ENCODE peak calls at places on chromosomes 4 and X, in eight cellular contexts. One of them, this sample, is unnamed.

GRCh38 chr4:76737180-76737579 is 160.8 kb downstream of the SOWAHB start:
- DNase-seq in prostate gland: no peak
- DNase-seq in SK-N-MC: no peak
- DNase-seq in transverse colon: no peak
- DNase-seq in HCT116: no peak
- DNase-seq in suprapubic skin: no peak
- DNase-seq in SK-N-SH: no peak
- DNase-seq in esophagus muscularis mucosa: no peak
- DNase-seq in this sample: no peak

GRCh38 chr4:39710098-39710896 is 12.4 kb downstream of the UBE2K start:
- DNase-seq in transverse colon: no peak
- DNase-seq in prostate gland: no peak
- DNase-seq in SK-N-SH: no peak
- DNase-seq in HCT116: no peak
- DNase-seq in esophagus muscularis mucosa: no peak
- DNase-seq in suprapubic skin: no peak
- DNase-seq in SK-N-MC: no peak
- DNase-seq in this sample: no peak

GRCh38 chr4:1294891-1295290 is 5.2 kb downstream of the MAEA start:
- DNase-seq in SK-N-SH: no peak
- DNase-seq in esophagus muscularis mucosa: no peak
- DNase-seq in SK-N-MC: no peak
- DNase-seq in prostate gland: no peak
- DNase-seq in HCT116: no peak
- DNase-seq in suprapubic skin: no peak
- DNase-seq in transverse colon: no peak
- DNase-seq in this sample: no peak

GRCh38 chr4:8342651-8343050 is 73.1 kb downstream of the HTRA3 start:
- DNase-seq in HCT116: no peak
- DNase-seq in suprapubic skin: peak; percentile 63
- DNase-seq in transverse colon: no peak
- DNase-seq in prostate gland: no peak
- DNase-seq in SK-N-SH: peak; percentile 60
- DNase-seq in SK-N-MC: no peak
- DNase-seq in esophagus muscularis mucosa: no peak
- DNase-seq in this sample: peak; percentile 8

GRCh38 chrX:10109695-10110094 is 47.1 kb upstream of the CLCN4 start:
- DNase-seq in SK-N-SH: no peak
- DNase-seq in prostate gland: no peak
- DNase-seq in HCT116: no peak
- DNase-seq in SK-N-MC: no peak
- DNase-seq in suprapubic skin: no peak
- DNase-seq in esophagus muscularis mucosa: no peak
- DNase-seq in transverse colon: peak; percentile 38
- DNase-seq in this sample: no peak

GRCh38 chr4:65668201-65669007 is 1.9 kb downstream of the EPHA5 start:
- DNase-seq in transverse colon: no peak
- DNase-seq in SK-N-MC: no peak
- DNase-seq in prostate gland: peak; percentile 46
- DNase-seq in esophagus muscularis mucosa: no peak
- DNase-seq in SK-N-SH: peak; percentile 8
- DNase-seq in suprapubic skin: no peak
- DNase-seq in HCT116: no peak
- DNase-seq in this sample: peak; percentile 25

GRCh38 chr4:85777908-85778808 is 303.2 kb downstream of the ARHGAP24 start:
- DNase-seq in SK-N-MC: no peak
- DNase-seq in suprapubic skin: no peak
- DNase-seq in SK-N-SH: no peak
- DNase-seq in prostate gland: no peak
- DNase-seq in HCT116: no peak
- DNase-seq in transverse colon: no peak
- DNase-seq in esophagus muscularis mucosa: no peak
- DNase-seq in this sample: no peak

GRCh38 chr4:41214158-41215146 is at the start of gene APBB2:
- DNase-seq in HCT116: peak; percentile 93
- DNase-seq in SK-N-MC: peak; percentile 59
- DNase-seq in suprapubic skin: peak; percentile 94
- DNase-seq in transverse colon: peak; percentile 95
- DNase-seq in SK-N-SH: peak; percentile 98
- DNase-seq in prostate gland: peak; percentile 95
- DNase-seq in esophagus muscularis mucosa: peak; percentile 97
- DNase-seq in this sample: peak; percentile 94

GRCh38 chr4:51909236-51909703 is 66.3 kb downstream of the DCUN1D4 start:
- DNase-seq in prostate gland: no peak
- DNase-seq in esophagus muscularis mucosa: no peak
- DNase-seq in SK-N-MC: no peak
- DNase-seq in HCT116: no peak
- DNase-seq in SK-N-SH: no peak
- DNase-seq in transverse colon: peak; percentile 85
- DNase-seq in suprapubic skin: no peak
- DNase-seq in this sample: peak; percentile 74

GRCh38 chrX:104335765-104336164 is 81.0 kb upstream of the ESX1 start:
- DNase-seq in prostate gland: no peak
- DNase-seq in SK-N-MC: no peak
- DNase-seq in suprapubic skin: no peak
- DNase-seq in HCT116: no peak
- DNase-seq in SK-N-SH: no peak
- DNase-seq in esophagus muscularis mucosa: no peak
- DNase-seq in transverse colon: no peak
- DNase-seq in this sample: no peak

GRCh38 chr4:25007608-25008007 is 23.1 kb downstream of the LGI2 start:
- DNase-seq in SK-N-SH: no peak
- DNase-seq in esophagus muscularis mucosa: no peak
- DNase-seq in suprapubic skin: no peak
- DNase-seq in SK-N-MC: no peak
- DNase-seq in prostate gland: no peak
- DNase-seq in transverse colon: no peak
- DNase-seq in HCT116: no peak
- DNase-seq in this sample: no peak

GRCh38 chr4:11263208-11263607 is 165.5 kb downstream of the HS3ST1 start:
- DNase-seq in prostate gland: no peak
- DNase-seq in transverse colon: no peak
- DNase-seq in esophagus muscularis mucosa: no peak
- DNase-seq in HCT116: no peak
- DNase-seq in SK-N-SH: no peak
- DNase-seq in SK-N-MC: no peak
- DNase-seq in suprapubic skin: no peak
- DNase-seq in this sample: no peak

GRCh38 chr4:11271263-11271662 is 157.4 kb downstream of the HS3ST1 start:
- DNase-seq in suprapubic skin: no peak
- DNase-seq in SK-N-MC: no peak
- DNase-seq in prostate gland: no peak
- DNase-seq in HCT116: no peak
- DNase-seq in transverse colon: peak; percentile 68
- DNase-seq in SK-N-SH: no peak
- DNase-seq in esophagus muscularis mucosa: no peak
- DNase-seq in this sample: peak; percentile 29

DNA sequence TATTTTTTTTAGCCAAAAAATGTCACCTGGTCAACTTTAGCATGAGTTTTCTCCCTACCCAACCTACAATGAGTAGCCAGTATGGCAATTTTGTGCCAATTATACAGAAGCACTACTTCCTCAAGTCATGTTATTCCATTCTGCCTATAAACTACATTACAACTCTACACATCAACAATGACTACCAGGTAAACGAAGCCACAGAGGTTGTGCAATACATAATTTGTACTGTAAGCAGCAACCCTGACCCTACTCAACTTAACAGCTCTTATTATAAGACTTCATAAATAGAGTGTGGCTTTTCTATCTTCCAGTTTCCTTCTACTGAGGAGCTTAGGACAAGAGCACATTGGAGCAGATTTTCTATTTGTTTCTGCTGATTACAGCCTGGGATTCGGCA is 160.5 kb downstream of the HS3ST1 start:
- DNase-seq in SK-N-MC: no peak
- DNase-seq in prostate gland: no peak
- DNase-seq in HCT116: no peak
- DNase-seq in suprapubic skin: no peak
- DNase-seq in SK-N-SH: no peak
- DNase-seq in transverse colon: no peak
- DNase-seq in esophagus muscularis mucosa: no peak
- DNase-seq in this sample: no peak
- H3K9me3 ChIP-seq in SK-N-MC: no peaks in the 10 kb centered on the region
- H3K9me3 ChIP-seq in prostate gland: no peaks in the 10 kb centered on the region
- H3K9me3 ChIP-seq in HCT116: no peaks in the 10 kb centered on the region
- H3K9me3 ChIP-seq in suprapubic skin: peaks cover 3% of the 10 kb centered on the region
- H3K9me3 ChIP-seq in SK-N-SH: no peaks in the 10 kb centered on the region
- H3K9me3 ChIP-seq in transverse colon: no peaks in the 10 kb centered on the region
- H3K9me3 ChIP-seq in esophagus muscularis mucosa: no peaks in the 10 kb centered on the region
- H3K9me3 ChIP-seq in this sample: no peaks in the 10 kb centered on the region

GRCh38 chrX:120244735-120245498 is 5.7 kb upstream of the ZBTB33 start:
- DNase-seq in transverse colon: peak; percentile 79
- DNase-seq in SK-N-SH: peak; percentile 54
- DNase-seq in HCT116: peak; percentile 77
- DNase-seq in esophagus muscularis mucosa: no peak
- DNase-seq in prostate gland: peak; percentile 56
- DNase-seq in suprapubic skin: peak; percentile 84
- DNase-seq in SK-N-MC: no peak
- DNase-seq in this sample: peak; percentile 77

GRCh38 chrX:120253784-120254183 is 3.2 kb downstream of the ZBTB33 start:
- DNase-seq in SK-N-SH: no peak
- DNase-seq in suprapubic skin: no peak
- DNase-seq in HCT116: no peak
- DNase-seq in transverse colon: no peak
- DNase-seq in esophagus muscularis mucosa: no peak
- DNase-seq in prostate gland: no peak
- DNase-seq in SK-N-MC: no peak
- DNase-seq in this sample: no peak

GRCh38 chrX:120251471-120252011 is 929 bp downstream of the ZBTB33 start:
- DNase-seq in esophagus muscularis mucosa: no peak
- DNase-seq in transverse colon: peak; percentile 33
- DNase-seq in SK-N-SH: peak; percentile 40
- DNase-seq in HCT116: no peak
- DNase-seq in prostate gland: peak; percentile 7
- DNase-seq in SK-N-MC: no peak
- DNase-seq in suprapubic skin: no peak
- DNase-seq in this sample: peak; percentile 27

GRCh38 chrX:120250522-120251271 is at the start of gene ZBTB33:
- DNase-seq in prostate gland: peak; percentile 85
- DNase-seq in SK-N-MC: peak; percentile 81
- DNase-seq in suprapubic skin: peak; percentile 91
- DNase-seq in HCT116: peak; percentile 88
- DNase-seq in SK-N-SH: peak; percentile 89
- DNase-seq in esophagus muscularis mucosa: peak; percentile 94
- DNase-seq in transverse colon: peak; percentile 91
- DNase-seq in this sample: peak; percentile 88
- TF ChIP-seq POLR2AphosphoS5 in prostate gland: peak; percentile 78
- TF ChIP-seq POLR2AphosphoS5 in SK-N-MC: peak; percentile 61
- TF ChIP-seq POLR2AphosphoS5 in suprapubic skin: no peak
- TF ChIP-seq POLR2AphosphoS5 in HCT116: peak; percentile 59
- TF ChIP-seq POLR2AphosphoS5 in SK-N-SH: peak; percentile 19
- TF ChIP-seq POLR2AphosphoS5 in esophagus muscularis mucosa: peak; percentile 81
- TF ChIP-seq POLR2AphosphoS5 in transverse colon: peak; percentile 92
- TF ChIP-seq POLR2AphosphoS5 in this sample: peak; percentile 36

DNA sequence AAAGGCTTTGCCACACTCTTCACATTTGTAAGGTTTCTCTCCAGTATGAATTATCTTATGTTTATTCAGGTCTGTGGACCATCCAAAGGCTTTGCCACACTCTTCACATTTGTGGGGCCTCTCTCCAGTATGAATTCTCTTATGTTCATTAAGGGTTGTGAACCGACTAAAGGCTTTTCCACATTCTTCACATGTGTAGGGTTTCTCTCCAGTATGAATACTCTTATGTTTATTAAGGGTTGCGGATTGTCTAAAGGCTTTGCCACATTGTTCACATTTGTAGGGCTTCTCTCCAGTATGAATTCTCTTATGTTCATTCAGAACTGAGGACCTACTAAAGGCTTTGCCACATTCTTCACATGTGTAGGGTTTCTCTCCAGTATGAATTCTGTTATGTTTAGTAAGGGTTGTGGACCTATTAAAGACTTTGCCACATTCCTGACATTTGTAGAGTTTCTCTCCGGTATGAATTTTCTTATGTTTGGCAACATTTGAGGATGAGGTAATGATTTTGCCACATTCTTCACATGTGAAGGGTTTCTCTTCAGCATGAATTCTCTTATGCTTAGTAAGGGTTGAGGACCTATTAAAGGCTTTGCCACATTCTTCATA is 33.7 kb downstream of the ZNF732 start:
- DNase-seq in transverse colon: no peak
- DNase-seq in esophagus muscularis mucosa: no peak
- DNase-seq in prostate gland: no peak
- DNase-seq in SK-N-MC: no peak
- DNase-seq in HCT116: no peak
- DNase-seq in suprapubic skin: no peak
- DNase-seq in SK-N-SH: no peak
- DNase-seq in this sample: no peak
- H3K9me3 ChIP-seq in transverse colon: peaks cover 92% of the 10 kb centered on the region
- H3K9me3 ChIP-seq in esophagus muscularis mucosa: peaks cover 7% of the 10 kb centered on the region
- H3K9me3 ChIP-seq in prostate gland: no peaks in the 10 kb centered on the region
- H3K9me3 ChIP-seq in SK-N-MC: peaks cover 11% of the 10 kb centered on the region
- H3K9me3 ChIP-seq in HCT116: peaks cover 33% of the 10 kb centered on the region
- H3K9me3 ChIP-seq in suprapubic skin: peaks cover 69% of the 10 kb centered on the region
- H3K9me3 ChIP-seq in SK-N-SH: peaks cover 52% of the 10 kb centered on the region
- H3K9me3 ChIP-seq in this sample: peaks cover 100% of the 10 kb centered on the region

GRCh38 chrX:53362439-53362838 is 60.0 kb downstream of the SMC1A start:
- DNase-seq in SK-N-MC: peak; percentile 30
- DNase-seq in suprapubic skin: no peak
- DNase-seq in prostate gland: no peak
- DNase-seq in transverse colon: no peak
- DNase-seq in SK-N-SH: no peak
- DNase-seq in esophagus muscularis mucosa: no peak
- DNase-seq in HCT116: no peak
- DNase-seq in this sample: no peak

GRCh38 chrX:53354669-53355068 is 67.8 kb downstream of the SMC1A start:
- DNase-seq in SK-N-MC: no peak
- DNase-seq in suprapubic skin: no peak
- DNase-seq in esophagus muscularis mucosa: no peak
- DNase-seq in prostate gland: no peak
- DNase-seq in SK-N-SH: no peak
- DNase-seq in HCT116: no peak
- DNase-seq in transverse colon: no peak
- DNase-seq in this sample: no peak

GRCh38 chrX:53356186-53356585 is 66.3 kb downstream of the SMC1A start:
- DNase-seq in suprapubic skin: no peak
- DNase-seq in prostate gland: no peak
- DNase-seq in transverse colon: no peak
- DNase-seq in SK-N-SH: peak; percentile 40
- DNase-seq in HCT116: no peak
- DNase-seq in esophagus muscularis mucosa: no peak
- DNase-seq in SK-N-MC: no peak
- DNase-seq in this sample: no peak

DNA sequence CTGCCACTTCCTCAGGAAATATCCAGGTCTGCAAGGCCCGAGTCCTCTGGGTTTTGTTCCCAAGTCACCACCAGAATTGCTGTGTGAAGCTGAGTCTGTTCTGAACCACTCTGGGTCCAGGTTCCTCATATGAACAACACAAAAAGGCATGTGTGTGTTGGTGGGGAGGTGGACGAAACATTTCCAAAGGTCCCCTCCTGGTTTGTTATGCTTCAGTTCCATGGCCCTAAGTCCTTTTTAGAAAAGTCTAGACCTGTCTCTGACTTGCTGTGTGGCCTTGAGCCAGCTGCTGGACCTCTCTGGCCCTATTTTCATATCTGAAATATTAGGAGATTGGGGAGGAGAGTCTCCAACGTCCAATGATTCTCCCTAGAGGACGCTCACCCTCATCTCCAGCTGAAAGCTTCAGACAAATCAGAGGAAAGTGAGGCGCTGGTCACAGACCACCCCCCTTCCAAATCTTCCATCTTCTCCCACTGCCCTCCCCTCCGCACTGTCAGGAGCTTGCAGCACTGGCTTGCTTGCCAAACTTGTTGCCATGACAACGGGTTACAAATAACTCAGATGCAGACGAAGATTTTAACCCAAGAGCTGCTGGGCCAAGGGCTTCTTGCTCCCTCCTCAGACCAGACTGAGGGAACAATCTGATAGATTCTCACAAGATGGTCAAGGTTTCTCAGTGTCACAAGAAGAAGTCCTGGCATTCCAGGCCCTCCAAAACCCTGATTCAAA is 64.5 kb downstream of the SMC1A start:
- DNase-seq in HCT116: no peak
- DNase-seq in SK-N-SH: peak; percentile 36
- DNase-seq in prostate gland: no peak
- DNase-seq in suprapubic skin: no peak
- DNase-seq in SK-N-MC: no peak
- DNase-seq in transverse colon: no peak
- DNase-seq in esophagus muscularis mucosa: no peak
- DNase-seq in this sample: no peak
- TF ChIP-seq POLR2AphosphoS5 in HCT116: no peak
- TF ChIP-seq POLR2AphosphoS5 in SK-N-SH: no peak
- TF ChIP-seq POLR2AphosphoS5 in prostate gland: no peak
- TF ChIP-seq POLR2AphosphoS5 in suprapubic skin: no peak
- TF ChIP-seq POLR2AphosphoS5 in SK-N-MC: no peak
- TF ChIP-seq POLR2AphosphoS5 in transverse colon: no peak
- TF ChIP-seq POLR2AphosphoS5 in esophagus muscularis mucosa: no peak
- TF ChIP-seq POLR2AphosphoS5 in this sample: no peak

This sample was measured in stomach.